ENCODE peak calls at places on chromosomes 13 and 19, in ten cellular contexts. B is AG09309; R is gastrocnemius medialis; F is foreskin fibroblast; W is CD8-positive, alpha-beta T cell; O is GM13976; L is ureter; D is endothelial cell; H is uterus; Z is caudate nucleus. U is an unnamed sample.

GRCh38 chr19:2164020-2164988 is 571 bp downstream of the DOT1L start:
- DNase-seq in R (no peak), W (no peak), H (no peak), F (peak; percentile 47), O (no peak), D (peak; percentile 36), Z (no peak), B (no peak), L (no peak), U (no peak)

GRCh38 chr13:74202129-74202528 is 67.9 kb upstream of the KLF12 start:
- DNase-seq in Z (no peak), F (no peak), O (no peak), W (no peak), H (no peak), L (no peak), B (no peak), D (no peak), R (no peak), U (no peak)

GRCh38 chr13:28455580-28456194 is 39.2 kb downstream of the FLT1 start:
- DNase-seq in R (no peak), Z (no peak), B (no peak), F (no peak), D (no peak), H (no peak), O (no peak), L (no peak), W (no peak), U (no peak)

GRCh38 chr19:10315335-10316214 is at the start of gene FDX2:
- DNase-seq in B (no peak), O (peak; percentile 96), F (peak; percentile 92), W (peak; percentile 91), H (peak; percentile 78), L (peak; percentile 90), D (peak; percentile 81), Z (peak; percentile 76), R (peak; percentile 73), U (peak; percentile 90)

GRCh38 chr19:6070179-6071102 is 39.9 kb downstream of the RFX2 start:
- DNase-seq in H (no peak), O (peak; percentile 26), Z (no peak), F (no peak), R (no peak), D (no peak), W (no peak), B (no peak), L (peak; percentile 22), U (no peak)

GRCh38 chr13:105702441-105702840 is 833.0 kb downstream of the EFNB2 start:
- DNase-seq in L (no peak), O (no peak), H (no peak), R (no peak), Z (no peak), D (no peak), F (no peak), B (no peak), W (no peak), U (no peak)

GRCh38 chr19:39218230-39219007 is 14.4 kb upstream of the SYCN start:
- DNase-seq in H (no peak), W (no peak), F (no peak), D (no peak), Z (no peak), L (no peak), B (no peak), R (no peak), O (no peak), U (peak; percentile 97)

GRCh38 chr19:47663435-47663910 is 49.7 kb upstream of the EHD2 start:
- DNase-seq in Z (no peak), R (no peak), D (no peak), L (no peak), O (no peak), F (peak; percentile 87), H (no peak), B (peak; percentile 95), W (no peak), U (no peak)

GRCh38 chr13:64127856-64128255 is 2712.2 kb upstream of the PCDH20 start:
- DNase-seq in H (no peak), Z (no peak), F (no peak), B (no peak), D (no peak), R (no peak), O (no peak), W (no peak), L (no peak), U (no peak)

GRCh38 chr19:40355975-40356680 is 7.6 kb downstream of the PLD3 start:
- DNase-seq in W (no peak), D (no peak), L (no peak), F (no peak), Z (no peak), H (no peak), B (no peak), O (peak; percentile 61), R (no peak), U (no peak)

GRCh38 chr19:39207293-39207836 is 3.3 kb upstream of the SYCN start:
- DNase-seq in Z (no peak), O (no peak), L (no peak), R (no peak), H (no peak), D (no peak), F (no peak), B (no peak), W (no peak), U (no peak)

GRCh38 chr19:4425531-4425930 is 23.1 kb downstream of the CHAF1A start:
- DNase-seq in R (no peak), Z (no peak), F (peak; percentile 91), B (peak; percentile 25), L (no peak), H (no peak), D (no peak), W (no peak), O (no peak), U (no peak)

GRCh38 chr13:38566526-38566925 is 120.4 kb upstream of the FREM2 start:
- DNase-seq in W (no peak), H (no peak), F (peak; percentile 6), R (no peak), L (no peak), O (no peak), B (no peak), D (no peak), Z (no peak), U (no peak)

GRCh38 chr19:3338541-3339181 is 27.7 kb upstream of the NFIC start:
- DNase-seq in W (peak; percentile 89), O (no peak), B (no peak), Z (no peak), H (no peak), R (no peak), L (no peak), F (no peak), D (no peak), U (no peak)

GRCh38 chr13:110327036-110327790 is 20.1 kb downstream of the COL4A2 start:
- DNase-seq in B (no peak), Z (no peak), F (peak; percentile 67), R (no peak), D (no peak), W (no peak), O (no peak), L (no peak), H (no peak), U (no peak)

GRCh38 chr19:1171755-1172352 is 2.2 kb downstream of the SBNO2 start:
- DNase-seq in F (peak; percentile 50), W (no peak), H (no peak), L (peak; percentile 52), O (no peak), B (no peak), R (no peak), D (no peak), Z (no peak), U (no peak)

GRCh38 chr19:6238256-6238642 is 41.5 kb downstream of the MLLT1 start:
- DNase-seq in F (no peak), L (no peak), O (no peak), D (no peak), W (no peak), R (no peak), B (no peak), H (no peak), Z (peak; percentile 33), U (no peak)

GRCh38 chr13:91406619-91407018 is 8.2 kb downstream of the GPC5 start:
- DNase-seq in H (no peak), D (peak; percentile 29), O (peak; percentile 52), L (no peak), B (no peak), R (no peak), Z (no peak), F (peak; percentile 26), W (no peak), U (peak; percentile 92)

GRCh38 chr13:110711778-110712070 is 1.8 kb upstream of the ING1 start:
- DNase-seq in L (no peak), W (no peak), H (no peak), R (no peak), D (no peak), O (no peak), Z (no peak), F (peak; percentile 55), B (no peak), U (no peak)

GRCh38 chr19:23823952-23824389 is 65.3 kb upstream of the ZNF681 start:
- DNase-seq in Z (no peak), O (no peak), W (no peak), R (no peak), D (peak; percentile 31), F (no peak), B (no peak), H (no peak), L (no peak), U (peak; percentile 43)

GRCh38 chr19:57560049-57560491 is 407 bp upstream of the ZNF550 start:
- DNase-seq in L (no peak), B (peak; percentile 66), D (no peak), Z (no peak), O (no peak), F (peak; percentile 94), W (peak; percentile 47), R (peak; percentile 14), H (peak; percentile 13), U (no peak)

GRCh38 chr19:28884786-28885476 is 328.0 kb downstream of the UQCRFS1 start:
- DNase-seq in Z (no peak), R (no peak), H (no peak), O (no peak), W (no peak), L (no peak), F (no peak), B (no peak), D (no peak), U (no peak)

GRCh38 chr19:50334741-50335421 is 5.7 kb upstream of the KCNC3 start:
- DNase-seq in H (no peak), Z (no peak), W (no peak), L (no peak), O (no peak), D (no peak), R (peak; percentile 9), B (no peak), F (no peak), U (no peak)

GRCh38 chr19:55383789-55384575 is at the start of gene TMEM238:
- DNase-seq in R (peak; percentile 37), H (peak; percentile 47), B (no peak), D (peak; percentile 54), W (peak; percentile 68), F (peak; percentile 90), L (peak; percentile 70), O (peak; percentile 84), Z (peak; percentile 19), U (peak; percentile 69)

GRCh38 chr19:11861301-11861700 is 12.8 kb downstream of the ZNF439 start:
- DNase-seq in B (no peak), H (no peak), L (no peak), W (no peak), R (no peak), O (no peak), F (no peak), Z (no peak), D (no peak), U (no peak)

GRCh38 chr13:48873598-48873997 is 102.1 kb upstream of the FNDC3A start:
- DNase-seq in B (no peak), R (no peak), F (peak; percentile 88), D (no peak), H (no peak), Z (no peak), O (no peak), L (no peak), W (no peak), U (peak; percentile 39)

GRCh38 chr19:39237200-39238184 is 7.3 kb downstream of the IFNL3 start:
- DNase-seq in R (no peak), F (peak; percentile 4), D (no peak), Z (no peak), B (no peak), W (peak; percentile 72), H (no peak), O (peak; percentile 78), L (peak; percentile 84), U (peak; percentile 17)

GRCh38 chr19:1084024-1084868 is 10.9 kb downstream of the POLR2E start:
- DNase-seq in H (no peak), L (no peak), B (no peak), F (no peak), W (no peak), D (no peak), Z (no peak), R (no peak), O (no peak), U (no peak)

U was measured in NCI-H82.